ENCODE peak calls at places on chromosomes 2 and 18, in ten cellular contexts. V is neural crest cell; C is kidney epithelial cell; F is activated T-helper 1 cell treated with anti-CD3 and anti-CD28 coated beads, Interleukin-12 subunit alpha, Interleukin-12 subunit beta, Interleukin-2, Interleukin-4 antibody, amounts not matched to agents 30 ng/mL and 10 ng/mL and 1 ng/mL, durations not matched to agents 14 hours and 24 hours and 36 hours; S is activated naive CD4-positive, alpha-beta T cell treated with Interleukin-2 at 50 U/mL for 16 hours; B is mucosa of descending colon; W is right cardiac atrium; M is AG04450; P is GM13977; I is fibroblast of the conjunctiva. R is an unnamed sample.

GRCh38 chr2:197909377-197909776 is 105.0 kb downstream of the PLCL1 start:
- DNase-seq in V (no peak), C (peak), F (no peak), S (no peak), B (no peak), W (no peak), M (peak), P (no peak), I (peak), R (no peak)

GRCh38 chr2:68784849-68785248 is 50.2 kb downstream of the ARHGAP25 start:
- DNase-seq in V (no peak), C (no peak), F (no peak), S (no peak), B (no peak), W (no peak), M (no peak), P (no peak), I (no peak), R (no peak)

GRCh38 chr2:176188218-176188968 is at the start of gene HOXD1:
- DNase-seq in V (no peak), C (no peak), F (no peak), S (no peak), B (peak), W (no peak), M (no peak), P (peak), I (no peak), R (no peak)

GRCh38 chr2:238439093-238439849 is 12.5 kb downstream of the ASB1 start:
- DNase-seq in V (no peak), C (peak), F (no peak), S (peak), B (no peak), W (no peak), M (peak), P (no peak), I (peak), R (no peak)

GRCh38 chr18:3350566-3351527 is 88.9 kb downstream of the MYL12B start:
- DNase-seq in V (no peak), C (no peak), F (no peak), S (no peak), B (no peak), W (no peak), M (no peak), P (no peak), I (no peak), R (no peak)

GRCh38 chr18:72942766-72943165 is 75.0 kb upstream of the NETO1 start:
- DNase-seq in V (no peak), C (no peak), F (no peak), S (no peak), B (no peak), W (no peak), M (no peak), P (no peak), I (no peak), R (no peak)

GRCh38 chr2:109690822-109691541 is 76.8 kb downstream of the SOWAHC start:
- DNase-seq in V (no peak), C (no peak), F (no peak), S (no peak), B (peak), W (peak), M (no peak), P (no peak), I (no peak), R (peak)

GRCh38 chr18:48874233-48874632 is 76.5 kb downstream of the SMAD7 start:
- DNase-seq in V (no peak), C (no peak), F (no peak), S (no peak), B (no peak), W (peak), M (no peak), P (no peak), I (no peak), R (no peak)

GRCh38 chr2:241063093-241063551 is 39.0 kb downstream of the MTERF4 start:
- DNase-seq in V (no peak), C (no peak), F (no peak), S (no peak), B (peak), W (peak), M (no peak), P (no peak), I (no peak), R (no peak)

GRCh38 chr18:11224166-11224565 is 74.8 kb upstream of the PIEZO2 start:
- DNase-seq in V (no peak), C (no peak), F (no peak), S (no peak), B (no peak), W (no peak), M (no peak), P (no peak), I (no peak), R (no peak)

GRCh38 chr2:156593011-156593921 is 157.1 kb downstream of the GPD2 start:
- DNase-seq in V (no peak), C (no peak), F (no peak), S (no peak), B (no peak), W (no peak), M (no peak), P (no peak), I (no peak), R (no peak)

GRCh38 chr2:241309684-241310117 is 5.8 kb downstream of the HDLBP start:
- DNase-seq in V (no peak), C (no peak), F (peak), S (peak), B (no peak), W (no peak), M (no peak), P (peak), I (no peak), R (no peak)

GRCh38 chr2:233010569-233011267 is 2.3 kb downstream of the NGEF start:
- DNase-seq in V (no peak), C (no peak), F (no peak), S (no peak), B (no peak), W (no peak), M (no peak), P (no peak), I (no peak), R (no peak)

GRCh38 chr2:16425462-16426336 is 239.9 kb downstream of the CYRIA start:
- DNase-seq in V (no peak), C (peak), F (no peak), S (no peak), B (peak), W (no peak), M (no peak), P (no peak), I (no peak), R (peak)

GRCh38 chr18:12606592-12607315 is 51.2 kb downstream of the SPIRE1 start:
- DNase-seq in V (no peak), C (peak), F (no peak), S (no peak), B (no peak), W (no peak), M (peak), P (no peak), I (peak), R (no peak)

GRCh38 chr2:98805412-98806265 is 74.7 kb upstream of the MGAT4A start:
- DNase-seq in V (no peak), C (no peak), F (no peak), S (no peak), B (no peak), W (no peak), M (no peak), P (no peak), I (peak), R (no peak)